ENCODE peak calls at places on chromosome 11, in ten cellular contexts. D is NCI-H1694; P is activated T-cell treated with anti-CD3 and anti-CD28 coated beads for 1 hour; Z is activated CD4-positive, alpha-beta T cell treated with anti-CD3 and anti-CD28 coated beads, Interleukin-2, amount 50 U/mL, for 4 hours; X is nephron progenitor cell; U is HCT116; T is RPMI8226; V is GOT3; M is neural crest cell; Y is activated naive CD4-positive, alpha-beta T cell. O is an unnamed sample.

GRCh38 chr11:78902771-78903507 is 328.3 kb upstream of the NARS2 start:
- DNase-seq in D (no peak), P (no peak), Z (no peak), X (no peak), U (no peak), T (no peak), V (no peak), M (no peak), Y (no peak), O (no peak)

GRCh38 chr11:15114501-15115475 is at the start of gene INSC:
- DNase-seq in D (no peak), P (no peak), Z (no peak), X (peak), U (no peak), T (no peak), V (no peak), M (peak), Y (no peak), O (peak)

GRCh38 chr11:47854667-47855066 is 6.5 kb upstream of the NUP160 start:
- DNase-seq in D (no peak), P (no peak), Z (no peak), X (no peak), U (no peak), T (no peak), V (no peak), M (no peak), Y (no peak), O (no peak)

GRCh38 chr11:67415501-67416304 is at the start of gene CARNS1:
- DNase-seq in D (no peak), P (no peak), Z (no peak), X (no peak), U (no peak), T (peak), V (no peak), M (no peak), Y (no peak), O (no peak)

GRCh38 chr11:17604913-17605230 is 57.8 kb downstream of the OTOG start:
- DNase-seq in D (no peak), P (no peak), Z (no peak), X (no peak), U (no peak), T (no peak), V (no peak), M (no peak), Y (no peak), O (no peak)

GRCh38 chr11:16749666-16750065 is 11.2 kb downstream of the C11orf58 start:
- DNase-seq in D (no peak), P (no peak), Z (no peak), X (no peak), U (no peak), T (no peak), V (no peak), M (no peak), Y (no peak), O (no peak)

GRCh38 chr11:131370090-131370751 is at the start of gene NTM:
- DNase-seq in D (no peak), P (no peak), Z (no peak), X (peak), U (no peak), T (peak), V (no peak), M (peak), Y (no peak), O (no peak)

GRCh38 chr11:68661697-68662603 is 22.4 kb upstream of the GAL start:
- DNase-seq in D (no peak), P (no peak), Z (no peak), X (no peak), U (no peak), T (no peak), V (no peak), M (no peak), Y (no peak), O (no peak)

GRCh38 chr11:77035580-77035979 is 1.4 kb downstream of the B3GNT6 start:
- DNase-seq in D (no peak), P (no peak), Z (no peak), X (no peak), U (no peak), T (peak), V (no peak), M (no peak), Y (no peak), O (no peak)

GRCh38 chr11:102564110-102564509 is 33.6 kb upstream of the MMP7 start:
- DNase-seq in D (no peak), P (no peak), Z (no peak), X (no peak), U (peak), T (peak), V (no peak), M (no peak), Y (no peak), O (no peak)

GRCh38 chr11:83574516-83574915 is 288.3 kb upstream of the CCDC90B start:
- DNase-seq in D (no peak), P (no peak), Z (no peak), X (no peak), U (no peak), T (no peak), V (no peak), M (no peak), Y (no peak), O (no peak)

GRCh38 chr11:46345131-46345597 is 2.1 kb upstream of the DGKZ start:
- DNase-seq in D (no peak), P (no peak), Z (no peak), X (no peak), U (no peak), T (peak), V (no peak), M (no peak), Y (no peak), O (no peak)

GRCh38 chr11:63775221-63775620 is 6.6 kb upstream of the ZFTA start:
- DNase-seq in D (no peak), P (no peak), Z (no peak), X (no peak), U (no peak), T (no peak), V (no peak), M (no peak), Y (no peak), O (no peak)

GRCh38 chr11:127493330-127493729 is 492.8 kb upstream of the KIRREL3 start:
- DNase-seq in D (peak), P (no peak), Z (no peak), X (no peak), U (no peak), T (peak), V (no peak), M (peak), Y (no peak), O (peak)

GRCh38 chr11:129225190-129225589 is 33.1 kb upstream of the ARHGAP32 start:
- DNase-seq in D (no peak), P (no peak), Z (no peak), X (no peak), U (no peak), T (no peak), V (no peak), M (no peak), Y (no peak), O (no peak)

GRCh38 chr11:125286486-125286885 is 121.9 kb downstream of the PKNOX2 start:
- DNase-seq in D (no peak), P (no peak), Z (no peak), X (no peak), U (no peak), T (no peak), V (no peak), M (no peak), Y (no peak), O (no peak)

GRCh38 chr11:58006940-58007339 is 16.7 kb upstream of the OR9Q1 start:
- DNase-seq in D (no peak), P (no peak), Z (no peak), X (no peak), U (no peak), T (no peak), V (no peak), M (no peak), Y (no peak), O (no peak)

GRCh38 chr11:47111318-47111804 is 65.3 kb downstream of the ARFGAP2 start:
- DNase-seq in D (no peak), P (no peak), Z (no peak), X (no peak), U (no peak), T (no peak), V (no peak), M (no peak), Y (no peak), O (no peak)

GRCh38 chr11:35387341-35387982 is 31.9 kb downstream of the SLC1A2 start:
- DNase-seq in D (no peak), P (no peak), Z (no peak), X (no peak), U (no peak), T (no peak), V (no peak), M (no peak), Y (no peak), O (no peak)

GRCh38 chr11:134800826-134801225 is 388.8 kb upstream of the B3GAT1 start:
- DNase-seq in D (no peak), P (no peak), Z (no peak), X (no peak), U (no peak), T (no peak), V (no peak), M (no peak), Y (no peak), O (no peak)

GRCh38 chr11:82174610-82175009 is 559.1 kb downstream of the FAM181B start:
- DNase-seq in D (no peak), P (no peak), Z (no peak), X (no peak), U (no peak), T (peak), V (no peak), M (no peak), Y (no peak), O (peak)

GRCh38 chr11:35589281-35589680 is 29.0 kb upstream of the FJX1 start:
- DNase-seq in D (no peak), P (no peak), Z (no peak), X (no peak), U (no peak), T (no peak), V (no peak), M (no peak), Y (no peak), O (no peak)

GRCh38 chr11:3043315-3043871 is 13.8 kb downstream of the CARS1 start:
- DNase-seq in D (no peak), P (no peak), Z (no peak), X (no peak), U (no peak), T (no peak), V (no peak), M (no peak), Y (no peak), O (no peak)

GRCh38 chr11:68948496-68948895 is 32.3 kb downstream of the MRGPRD start:
- DNase-seq in D (no peak), P (no peak), Z (no peak), X (no peak), U (no peak), T (no peak), V (no peak), M (no peak), Y (no peak), O (no peak)

GRCh38 chr11:36540998-36541397 is 26.8 kb upstream of the RAG1 start:
- DNase-seq in D (peak), P (no peak), Z (peak), X (no peak), U (peak), T (peak), V (no peak), M (no peak), Y (no peak), O (peak)

GRCh38 chr11:117717485-117718314 is 79.3 kb downstream of the DSCAML1 start:
- DNase-seq in D (no peak), P (no peak), Z (no peak), X (peak), U (no peak), T (no peak), V (no peak), M (no peak), Y (no peak), O (peak)

GRCh38 chr11:93775289-93775688 is 8.8 kb upstream of the MED17 start:
- DNase-seq in D (no peak), P (no peak), Z (no peak), X (peak), U (peak), T (peak), V (no peak), M (peak), Y (no peak), O (peak)